ENCODE peak calls at places on chromosomes 5 and 9, in seven cellular contexts. V, F, U, E, N, C and P are unnamed samples.

GRCh38 chr5:127863161-127863560 is 160.0 kb downstream of the CCDC192 start:
- DNase-seq in V (no peak), F (no peak), U (no peak), E (no peak), N (no peak), C (no peak), P (no peak)

GRCh38 chr9:130129425-130130061 is 42.7 kb upstream of the NCS1 start:
- DNase-seq in V (no peak), F (no peak), U (no peak), E (no peak), N (no peak), C (no peak), P (no peak)

GRCh38 chr5:34503379-34504346 is 152.5 kb upstream of the RAI14 start:
- DNase-seq in V (no peak), F (no peak), U (no peak), E (no peak), N (no peak), C (no peak), P (no peak)

GRCh38 chr5:154631141-154631540 is 124.0 kb upstream of the LARP1 start:
- DNase-seq in V (no peak), F (no peak), U (no peak), E (no peak), N (no peak), C (no peak), P (no peak)

GRCh38 chr5:33309780-33310345 is 130.9 kb upstream of the TARS1 start:
- DNase-seq in V (no peak), F (no peak), U (no peak), E (no peak), N (no peak), C (no peak), P (no peak)

GRCh38 chr5:67617051-67617450 is 420.5 kb upstream of the CD180 start:
- DNase-seq in V (no peak), F (no peak), U (no peak), E (no peak), N (no peak), C (no peak), P (no peak)

GRCh38 chr9:100426194-100426531 is 780 bp upstream of the MSANTD3 start:
- DNase-seq in V (no peak), F (peak), U (no peak), E (no peak), N (no peak), C (no peak), P (no peak)

GRCh38 chr5:763998-764781 is 20.3 kb downstream of the ZDHHC11B start:
- DNase-seq in V (no peak), F (no peak), U (no peak), E (no peak), N (no peak), C (no peak), P (no peak)

GRCh38 chr9:112997236-112997941 is 14.6 kb downstream of the ZNF883 start:
- DNase-seq in V (no peak), F (no peak), U (no peak), E (no peak), N (no peak), C (no peak), P (no peak)

GRCh38 chr9:132207839-132208615 is 46.2 kb downstream of the NTNG2 start:
- DNase-seq in V (no peak), F (no peak), U (no peak), E (no peak), N (no peak), C (no peak), P (no peak)

GRCh38 chr5:143001764-143002351 is 231.7 kb downstream of the ARHGAP26 start:
- DNase-seq in V (no peak), F (peak), U (no peak), E (no peak), N (no peak), C (no peak), P (no peak)

GRCh38 chr5:343461-344401 is 22.2 kb downstream of the AHRR start:
- DNase-seq in V (peak), F (peak), U (no peak), E (no peak), N (no peak), C (no peak), P (no peak)

GRCh38 chr5:132386644-132387286 is 17.3 kb downstream of the SLC22A5 start:
- DNase-seq in V (peak), F (peak), U (no peak), E (peak), N (peak), C (no peak), P (no peak)

GRCh38 chr9:71672573-71672972 is 95.7 kb downstream of the CEMIP2 start:
- DNase-seq in V (no peak), F (no peak), U (no peak), E (no peak), N (no peak), C (no peak), P (no peak)

GRCh38 chr5:172798422-172799215 is 27.6 kb upstream of the DUSP1 start:
- DNase-seq in V (no peak), F (no peak), U (no peak), E (no peak), N (no peak), C (peak), P (no peak)

GRCh38 chr5:142118421-142118686 is 9.8 kb downstream of the NDFIP1 start:
- DNase-seq in V (no peak), F (no peak), U (no peak), E (no peak), N (no peak), C (no peak), P (no peak)

GRCh38 chr9:111691686-111692329 is 30.4 kb downstream of the GNG10 start:
- DNase-seq in V (peak), F (peak), U (no peak), E (no peak), N (peak), C (peak), P (no peak)

GRCh38 chr5:135448071-135448704 is 1.0 kb upstream of the DCANP1 start:
- DNase-seq in V (no peak), F (no peak), U (no peak), E (no peak), N (no peak), C (no peak), P (no peak)

GRCh38 chr5:134088291-134088690 is 26.2 kb upstream of the TCF7 start:
- DNase-seq in V (no peak), F (no peak), U (no peak), E (no peak), N (no peak), C (no peak), P (no peak)

GRCh38 chr5:40628428-40628827 is 51.3 kb upstream of the PTGER4 start:
- DNase-seq in V (no peak), F (no peak), U (no peak), E (no peak), N (no peak), C (no peak), P (no peak)

GRCh38 chr9:122213589-122214413 is 15.0 kb downstream of the LHX6 start:
- DNase-seq in V (peak), F (peak), U (no peak), E (peak), N (no peak), C (no peak), P (no peak)

GRCh38 chr9:110830495-110830894 is 161.9 kb downstream of the MUSK start:
- DNase-seq in V (no peak), F (no peak), U (no peak), E (no peak), N (no peak), C (no peak), P (no peak)

GRCh38 chr5:132466453-132467291 is 23.9 kb downstream of the IRF1 start:
- DNase-seq in V (no peak), F (no peak), U (no peak), E (no peak), N (peak), C (no peak), P (no peak)

GRCh38 chr5:93579561-93580386 is 1.2 kb downstream of the NR2F1-AS1 start:
- DNase-seq in V (peak), F (peak), U (no peak), E (peak), N (peak), C (no peak), P (no peak)

GRCh38 chr5:156920042-156920860 is 42.8 kb downstream of the TIMD4 start:
- DNase-seq in V (no peak), F (peak), U (no peak), E (no peak), N (no peak), C (no peak), P (no peak)

GRCh38 chr5:134142088-134142487 is 27.6 kb downstream of the TCF7 start:
- DNase-seq in V (no peak), F (no peak), U (no peak), E (no peak), N (no peak), C (no peak), P (peak)

GRCh38 chr5:133947431-133947841 is 21.0 kb downstream of the C5orf15 start:
- DNase-seq in V (no peak), F (no peak), U (no peak), E (no peak), N (no peak), C (no peak), P (no peak)

GRCh38 chr9:137502008-137502913 is 43.1 kb upstream of the NSMF start:
- DNase-seq in V (peak), F (no peak), U (no peak), E (peak), N (no peak), C (no peak), P (no peak)

GRCh38 chr5:167294861-167295685 is 996.4 kb upstream of the WWC1 start:
- DNase-seq in V (no peak), F (peak), U (peak), E (no peak), N (no peak), C (peak), P (no peak)